ENCODE peak calls at places on chromosomes 5 and 9, in six cellular contexts. B, L, O, H, E and C are unnamed samples. For H3K9me3, the result is how much of the 10 kb centered on the place peaks cover.

GRCh38 chr5:158813275-158813674 is 286.4 kb downstream of the EBF1 start:
- DNase-seq in B (no peak), L (no peak), O (no peak), H (no peak), E (no peak), C (no peak)

GRCh38 chr5:32276173-32276853 is 36.4 kb downstream of the MTMR12 start:
- DNase-seq in B (peak), L (no peak), O (no peak), H (no peak), E (no peak), C (no peak)

GRCh38 chr9:69272212-69272611 is 52.8 kb upstream of the ENTREP1 start:
- DNase-seq in B (no peak), L (no peak), O (no peak), H (no peak), E (no peak), C (no peak)

GRCh38 chr9:80233102-80233843 is 661.5 kb downstream of the TLE4 start:
- DNase-seq in B (no peak), L (no peak), O (no peak), H (no peak), E (no peak), C (no peak)

GRCh38 chr5:71744009-71744792 is 25.1 kb downstream of the CARTPT start:
- DNase-seq in B (no peak), L (no peak), O (no peak), H (no peak), E (peak), C (no peak)

GRCh38 chr5:143874312-143874711 is 62.4 kb downstream of the HMHB1 start:
- DNase-seq in B (no peak), L (no peak), O (no peak), H (no peak), E (no peak), C (no peak)

GRCh38 chr5:82295144-82295543 is 17.0 kb upstream of the RPS23 start:
- DNase-seq in B (no peak), L (no peak), O (no peak), H (no peak), E (no peak), C (no peak)

GRCh38 chr5:41722359-41722950 is 147.8 kb downstream of the OXCT1 start:
- DNase-seq in B (peak), L (no peak), O (no peak), H (no peak), E (no peak), C (no peak)

GRCh38 chr9:81377310-81377709 is 312.0 kb downstream of the TLE1 start:
- DNase-seq in B (no peak), L (no peak), O (no peak), H (no peak), E (no peak), C (no peak)

DNA sequence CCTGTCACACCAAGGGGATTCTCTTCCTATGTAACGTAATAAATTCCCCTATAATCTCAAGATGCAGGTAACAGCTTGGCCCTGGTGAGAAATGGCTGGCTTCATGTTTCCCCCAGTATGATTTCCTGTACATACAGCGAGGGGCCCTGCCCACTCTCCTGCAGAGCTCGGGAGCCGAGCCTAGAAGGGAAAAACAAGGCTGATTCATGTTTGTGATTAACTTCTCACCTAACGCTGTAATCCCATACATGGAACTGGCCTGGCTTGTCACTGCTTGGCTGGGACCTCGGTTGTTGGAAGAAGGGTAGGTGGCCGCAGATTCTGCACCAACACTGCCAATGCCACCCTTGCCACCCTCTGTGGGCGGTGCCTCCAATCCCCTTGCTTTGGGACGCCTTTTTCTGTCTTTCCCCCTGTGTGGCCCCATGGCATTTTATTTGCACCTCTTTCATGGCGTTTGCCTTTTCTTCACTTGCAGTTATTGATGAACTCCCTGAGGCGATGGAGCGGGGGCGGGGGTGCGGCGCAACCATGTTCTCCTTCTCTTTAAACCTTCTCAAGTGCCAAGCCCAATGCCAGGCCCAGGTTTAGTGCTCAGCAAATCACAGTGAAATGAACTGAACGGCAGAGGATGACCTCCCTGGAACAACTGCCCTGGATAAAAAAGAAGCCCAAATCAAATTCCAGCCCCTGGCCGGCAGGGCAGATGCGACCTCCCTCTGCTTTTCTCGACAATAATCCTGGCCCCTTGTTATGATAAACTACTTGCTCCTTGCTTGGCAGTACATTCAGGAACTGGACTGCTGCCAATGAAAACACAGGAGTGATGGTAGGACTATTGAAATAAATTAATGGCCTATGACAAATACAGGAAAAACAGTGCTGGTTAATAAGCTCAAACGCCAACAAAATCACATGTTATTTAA is 108.1 kb downstream of the TMEM174 start:
- DNase-seq in B (peak), L (no peak), O (no peak), H (no peak), E (no peak), C (no peak)
- TF ChIP-seq POLR2AphosphoS5 in B (peak), L (no peak), O (no peak), H (no peak), E (no peak), C (no peak)

DNA sequence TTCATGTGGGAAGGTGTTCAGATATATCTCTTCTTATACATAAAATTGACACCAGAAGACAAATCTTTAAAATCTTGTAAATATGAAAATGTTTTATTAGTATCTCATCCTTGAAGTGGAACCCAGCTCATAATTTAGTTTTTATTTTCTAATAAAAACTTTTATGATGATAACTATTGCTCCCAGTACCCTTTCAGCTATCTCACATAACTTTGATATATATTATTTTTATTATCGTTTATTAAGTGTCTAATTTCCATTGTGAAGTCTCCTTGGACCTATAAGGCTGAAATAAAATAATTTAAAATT is 16.0 kb downstream of the PCDHB15 start:
- DNase-seq in B (no peak), L (no peak), O (no peak), H (no peak), E (no peak), C (no peak)
- H3K9me3 ChIP-seq in B (under half), L (half or more), O (under half), H (half or more), E (half or more), C (half or more)

DNA sequence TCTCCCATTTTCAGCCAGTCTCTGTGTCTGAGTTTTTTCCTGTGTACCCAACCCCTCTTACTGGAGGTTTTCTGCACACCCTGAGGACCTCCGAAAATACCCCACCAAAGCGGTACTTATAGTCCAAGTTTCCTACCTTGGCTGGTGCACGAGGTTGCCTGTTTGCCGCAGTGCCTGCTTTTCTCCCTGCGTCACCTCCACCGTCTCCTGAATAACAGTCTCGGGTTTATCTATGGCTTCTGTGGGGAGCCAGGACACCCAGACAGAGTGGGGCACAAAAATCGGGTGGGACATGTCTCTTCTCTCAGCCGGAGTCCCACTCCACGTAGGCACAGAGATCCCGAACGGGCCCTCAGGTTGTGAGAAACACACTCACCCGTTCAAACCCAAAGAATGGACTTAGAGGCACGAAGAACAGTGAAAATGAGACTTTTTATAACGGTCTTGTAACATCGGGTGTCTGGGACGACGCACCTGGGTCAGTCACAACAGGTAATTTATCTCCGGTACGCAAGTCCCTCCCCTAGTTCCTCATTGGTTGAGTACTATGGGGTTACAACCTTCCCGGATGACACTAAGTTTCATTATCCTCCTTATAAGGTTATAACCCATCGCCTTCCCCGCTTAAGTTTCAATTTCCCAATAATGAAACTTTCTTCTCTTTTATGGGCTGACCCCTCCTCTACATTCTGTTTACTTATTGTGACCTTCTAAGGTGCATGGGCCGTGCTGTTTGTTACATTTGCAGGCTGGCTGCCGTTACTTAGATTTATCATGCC is 970.2 kb upstream of the COX7C start:
- DNase-seq in B (no peak), L (no peak), O (no peak), H (no peak), E (no peak), C (no peak)
- H3K4me3 ChIP-seq in B (no peak), L (no peak), O (no peak), H (no peak), E (no peak), C (no peak)

GRCh38 chr9:31639444-31639843 is 745.0 kb upstream of the ACO1 start:
- DNase-seq in B (no peak), L (no peak), O (no peak), H (no peak), E (no peak), C (no peak)

GRCh38 chr9:31637265-31637664 is 747.2 kb upstream of the ACO1 start:
- DNase-seq in B (no peak), L (no peak), O (no peak), H (no peak), E (no peak), C (no peak)

GRCh38 chr9:31637861-31638260 is 746.6 kb upstream of the ACO1 start:
- DNase-seq in B (no peak), L (no peak), O (no peak), H (no peak), E (no peak), C (no peak)
- TF ChIP-seq POLR2AphosphoS5 in B (no peak), L (no peak), O (no peak), H (no peak), E (no peak), C (no peak)

DNA sequence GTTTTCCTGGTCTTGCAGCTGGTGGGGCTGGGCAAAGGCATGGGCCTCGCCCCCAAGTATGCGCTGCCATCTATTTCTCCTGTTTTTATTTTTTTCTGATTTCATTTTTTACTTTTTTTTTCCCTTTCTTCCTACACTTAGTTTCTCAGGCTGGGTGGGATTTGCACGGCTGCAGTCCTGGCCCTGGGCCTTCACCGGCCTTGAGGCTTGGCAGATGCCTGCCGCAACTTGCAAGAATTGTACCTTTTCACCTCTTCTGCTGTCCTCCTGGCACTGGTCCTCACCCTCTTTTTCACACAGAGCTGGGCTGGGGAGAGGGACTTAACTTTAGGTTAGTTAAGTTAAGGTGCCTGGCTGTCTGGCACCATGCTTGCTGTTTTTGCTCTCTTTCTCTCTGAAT is 10.3 kb upstream of the IRGM start:
- DNase-seq in B (no peak), L (no peak), O (no peak), H (no peak), E (no peak), C (no peak)
- H3K9me3 ChIP-seq in B (under half), L (under half), O (under half), H (under half), E (under half), C (under half)

DNA sequence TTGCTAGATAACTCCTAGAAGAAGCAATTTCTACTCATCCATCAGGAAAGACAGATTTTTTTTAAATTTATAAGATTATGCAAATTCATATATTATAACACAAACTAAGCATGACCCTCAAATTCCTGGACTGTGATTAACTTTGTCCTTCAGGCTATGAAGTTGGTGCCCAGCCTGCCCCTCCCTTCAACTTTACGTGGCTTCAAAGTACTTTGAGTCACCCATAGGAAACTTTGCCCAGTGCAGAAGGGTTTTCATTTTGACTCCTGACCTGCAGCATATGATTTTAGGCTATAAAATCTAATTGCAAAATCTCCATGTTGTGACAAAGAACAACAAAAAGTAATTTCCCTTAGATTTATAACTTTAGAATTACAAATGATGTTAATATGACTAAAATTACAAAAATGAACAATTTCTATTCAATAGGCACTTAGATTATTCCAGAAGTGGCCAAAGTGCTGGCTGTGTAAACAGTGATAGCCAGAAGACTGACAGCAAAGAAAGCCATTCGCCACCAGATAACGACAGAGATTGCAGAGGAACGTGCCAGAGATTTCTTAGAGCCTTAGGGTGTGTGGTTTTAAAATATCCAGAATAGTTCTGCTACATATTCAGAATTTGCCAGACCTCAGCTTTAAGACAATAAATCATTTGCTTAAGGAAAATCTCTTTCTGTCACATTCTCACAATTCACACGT is 197.4 kb downstream of the SEMA5A start:
- DNase-seq in B (peak), L (no peak), O (no peak), H (no peak), E (no peak), C (no peak)
- H3K4me3 ChIP-seq in B (no peak), L (no peak), O (no peak), H (no peak), E (no peak), C (no peak)

DNA sequence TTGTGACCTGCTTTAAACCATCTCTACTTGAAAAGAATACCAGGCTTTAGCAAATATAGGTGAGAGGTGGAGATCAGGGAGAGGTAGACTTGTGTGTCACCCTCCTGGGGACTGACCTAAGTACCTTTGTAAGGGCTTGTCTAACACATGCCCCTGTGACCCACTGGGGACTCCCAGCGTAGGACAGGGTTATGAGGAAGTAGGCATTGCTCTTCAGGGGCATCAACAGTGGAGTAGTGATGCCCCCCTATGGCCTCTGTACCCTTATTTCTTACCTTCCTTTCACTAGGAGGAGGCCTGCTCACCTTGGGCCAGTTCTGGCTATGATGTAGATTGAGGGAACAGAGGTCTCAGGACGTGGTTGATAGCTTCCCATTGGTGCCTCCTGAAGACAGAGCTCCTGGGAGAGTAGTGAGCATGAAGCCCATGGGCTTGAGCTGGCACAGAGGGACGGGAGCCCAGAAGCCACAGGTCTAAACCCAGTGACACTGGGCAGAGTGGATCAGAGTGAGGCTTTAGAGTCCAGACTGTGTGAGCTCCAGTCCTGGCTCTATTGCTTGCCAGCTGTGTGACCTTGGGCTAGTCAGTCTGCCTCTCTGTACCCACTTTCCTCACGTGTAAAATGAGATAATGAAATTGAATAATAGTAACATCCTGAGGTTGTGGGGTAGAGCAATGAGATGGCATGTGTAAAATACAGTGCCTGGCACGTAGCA is 191.7 kb downstream of the AOPEP start:
- DNase-seq in B (no peak), L (peak), O (peak), H (peak), E (no peak), C (no peak)
- TF ChIP-seq POLR2AphosphoS5 in B (no peak), L (no peak), O (no peak), H (no peak), E (no peak), C (no peak)

GRCh38 chr5:153937661-153938060 is 101.0 kb downstream of the FAM114A2 start:
- DNase-seq in B (no peak), L (no peak), O (no peak), H (no peak), E (no peak), C (no peak)
- H3K9me3 ChIP-seq in B (under half), L (under half), O (under half), H (under half), E (under half), C (half or more)

GRCh38 chr9:86405086-86405491 is 50.9 kb upstream of the TUT7 start:
- DNase-seq in B (no peak), L (no peak), O (no peak), H (no peak), E (no peak), C (no peak)
- H3K4me3 ChIP-seq in B (no peak), L (no peak), O (no peak), H (no peak), E (no peak), C (no peak)